ENCODE peak calls at places on chromosomes 3 and 15, in four cellular contexts. B, I, D and S are unnamed samples.

GRCh38 chr3:176120507-176120906 is 1076.8 kb downstream of the TBL1XR1 start:
- DNase-seq in I (no peak), B (no peak), D (no peak), S (no peak)

GRCh38 chr3:100993309-100993708 is at the start of gene ABI3BP:
- DNase-seq in B (peak; percentile 13), D (peak; percentile 86), I (no peak), S (no peak)

GRCh38 chr15:37764733-37765191 is 169.7 kb upstream of the TMCO5A start:
- DNase-seq in I (peak; percentile 35), D (no peak), B (peak; percentile 31), S (no peak)

GRCh38 chr3:1103525-1103924 is 10.7 kb downstream of the CNTN6 start:
- DNase-seq in B (no peak), I (no peak), D (no peak), S (no peak)

GRCh38 chr3:17137321-17137826 is 252.6 kb downstream of the PLCL2 start:
- DNase-seq in B (no peak), D (no peak), I (no peak), S (no peak)

GRCh38 chr15:52540374-52541012 is 11.8 kb upstream of the MYO5A start:
- DNase-seq in I (no peak), D (no peak), B (no peak), S (no peak)

GRCh38 chr3:101091489-101091888 is 98.3 kb upstream of the ABI3BP start:
- DNase-seq in I (peak; percentile 5), D (no peak), B (no peak), S (no peak)

GRCh38 chr3:69932501-69932900 is 67.0 kb upstream of the SAMMSON start:
- DNase-seq in B (no peak), D (no peak), I (no peak), S (no peak)

GRCh38 chr3:52593103-52593502 is 56.7 kb downstream of the UQCC5 start:
- DNase-seq in I (no peak), B (no peak), D (no peak), S (no peak)

GRCh38 chr3:184485256-184485655 is 76.3 kb upstream of the EPHB3 start:
- DNase-seq in I (no peak), D (no peak), B (no peak), S (no peak)

GRCh38 chr15:95845862-95846515 is 484.5 kb upstream of the NR2F2 start:
- DNase-seq in I (no peak), D (no peak), B (no peak), S (no peak)

GRCh38 chr3:9946112-9947024 is 5.8 kb downstream of the PRRT3 start:
- DNase-seq in B (no peak), I (peak; percentile 74), D (peak; percentile 84), S (no peak)
- TF ChIP-seq CTCF in B (no peak), I (peak; percentile 88), D (peak; percentile 77), S (no peak)

GRCh38 chr3:102354818-102355515 is 79.8 kb upstream of the ZPLD1 start:
- DNase-seq in I (no peak), B (no peak), D (no peak), S (no peak)

GRCh38 chr3:102353148-102353547 is 81.7 kb upstream of the ZPLD1 start:
- DNase-seq in D (no peak), B (no peak), I (no peak), S (no peak)

GRCh38 chr3:102360211-102360610 is 74.6 kb upstream of the ZPLD1 start:
- DNase-seq in B (no peak), I (no peak), D (no peak), S (no peak)

GRCh38 chr3:102353804-102354203 is 81.0 kb upstream of the ZPLD1 start:
- DNase-seq in D (no peak), I (no peak), B (no peak), S (no peak)

GRCh38 chr3:102356506-102356905 is 78.3 kb upstream of the ZPLD1 start:
- DNase-seq in D (no peak), I (no peak), B (no peak), S (no peak)
- TF ChIP-seq CTCF in D (no peak), I (no peak), B (no peak), S (no peak)

DNA sequence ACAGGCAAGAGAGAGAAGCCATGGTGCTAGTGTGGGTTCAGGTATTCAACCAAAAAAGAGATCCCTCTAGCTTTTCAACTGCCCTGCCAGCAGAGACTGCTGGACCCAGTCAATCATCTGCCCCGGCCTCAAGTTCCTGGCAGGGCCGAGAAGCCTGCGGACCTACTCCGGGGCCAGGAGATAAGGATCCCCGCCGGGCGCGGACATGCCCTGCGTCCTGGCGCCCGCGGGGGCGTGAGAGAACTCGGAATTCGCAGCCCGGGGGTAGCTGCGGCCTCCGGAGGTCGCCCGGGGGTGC is 821 bp upstream of the MAGI1 start:
- DNase-seq in D (peak; percentile 27), B (no peak), I (peak; percentile 24), S (peak; percentile 47)
- TF ChIP-seq CTCF in D (no peak), B (no peak), I (peak; percentile 34), S (no peak)

GRCh38 chr3:185823280-185824044 is 1.4 kb downstream of the IGF2BP2 start:
- DNase-seq in D (peak; percentile 36), B (peak; percentile 26), I (no peak), S (peak; percentile 57)
- TF ChIP-seq CTCF in D (no peak), B (no peak), I (peak; percentile 36), S (no peak)

GRCh38 chr3:22089284-22089683 is 338.3 kb upstream of the ZNF385D start:
- DNase-seq in I (peak; percentile 23), D (no peak), B (peak; percentile 69), S (peak; percentile 2)
- TF ChIP-seq CTCF in I (peak; percentile 67), D (no peak), B (peak; percentile 42), S (peak; percentile 40)

GRCh38 chr15:40336129-40337122 is 4.3 kb downstream of the CCDC9B start:
- DNase-seq in B (peak; percentile 31), D (no peak), I (no peak), S (peak; percentile 79)
- TF ChIP-seq CTCF in B (peak; percentile 48), D (no peak), I (no peak), S (peak; percentile 61)

GRCh38 chr15:25982736-25983135 is 119.6 kb upstream of the ATP10A start:
- DNase-seq in I (no peak), B (no peak), D (no peak), S (no peak)

GRCh38 chr15:25989327-25989726 is 126.2 kb upstream of the ATP10A start:
- DNase-seq in B (no peak), I (no peak), D (no peak), S (no peak)

GRCh38 chr15:25990245-25990644 is 127.1 kb upstream of the ATP10A start:
- DNase-seq in B (no peak), D (no peak), I (no peak), S (no peak)

GRCh38 chr15:25985179-25985578 is 122.1 kb upstream of the ATP10A start:
- DNase-seq in B (no peak), D (no peak), I (no peak), S (no peak)

GRCh38 chr15:25987638-25988037 is 124.5 kb upstream of the ATP10A start:
- DNase-seq in I (no peak), D (no peak), B (no peak), S (no peak)
- TF ChIP-seq CTCF in I (no peak), D (no peak), B (no peak), S (no peak)

GRCh38 chr3:193314161-193314560 is 64.4 kb downstream of the ATP13A5 start:
- DNase-seq in D (no peak), I (no peak), B (no peak), S (no peak)
- TF ChIP-seq CTCF in D (no peak), I (no peak), B (peak; percentile 6), S (no peak)